ENCODE peak calls at places on chromosomes 3 and 15, in six cellular contexts. C is effector memory CD4-positive, alpha-beta T cell; P is AG10803; L is transverse colon; Q is activated B cell treated with CpG ODN at 0.5 μM for 24 hours; D is activated naive CD4-positive, alpha-beta T cell. A is an unnamed sample.

GRCh38 chr15:59991919-59992318 is 12.2 kb upstream of the FOXB1 start:
- DNase-seq in C (no peak), P (no peak), L (no peak), Q (no peak), D (no peak), A (peak)

GRCh38 chr3:177050466-177051237 is 146.6 kb downstream of the TBL1XR1 start:
- DNase-seq in C (no peak), P (peak), L (no peak), Q (no peak), D (no peak), A (peak)

GRCh38 chr15:101489236-101489632 is 273 bp downstream of the PCSK6 start:
- DNase-seq in C (no peak), P (no peak), L (peak), Q (no peak), D (no peak), A (no peak)

GRCh38 chr15:44468713-44469385 is 41.4 kb downstream of the CTDSPL2 start:
- DNase-seq in C (no peak), P (peak), L (no peak), Q (no peak), D (no peak), A (no peak)

GRCh38 chr3:11705049-11705448 is 61.3 kb upstream of the VGLL4 start:
- DNase-seq in C (no peak), P (peak), L (no peak), Q (no peak), D (no peak), A (no peak)

GRCh38 chr3:18830087-18830486 is 318.2 kb upstream of the KCNH8 start:
- DNase-seq in C (no peak), P (no peak), L (no peak), Q (no peak), D (no peak), A (no peak)

GRCh38 chr3:195892355-195893120 is 15.8 kb downstream of the TNK2 start:
- DNase-seq in C (no peak), P (peak), L (peak), Q (no peak), D (no peak), A (peak)

GRCh38 chr3:156519758-156520162 is 35.2 kb downstream of the SSR3 start:
- DNase-seq in C (no peak), P (no peak), L (no peak), Q (no peak), D (no peak), A (no peak)

GRCh38 chr3:63328386-63328785 is 50.3 kb downstream of the SYNPR start:
- DNase-seq in C (no peak), P (peak), L (no peak), Q (no peak), D (no peak), A (no peak)

GRCh38 chr15:64017591-64018163 is 28.6 kb downstream of the DAPK2 start:
- DNase-seq in C (no peak), P (peak), L (no peak), Q (no peak), D (no peak), A (no peak)

GRCh38 chr3:120907659-120908029 is 361 bp upstream of the STXBP5L start:
- DNase-seq in C (no peak), P (no peak), L (no peak), Q (no peak), D (no peak), A (peak)

GRCh38 chr15:78182336-78182700 is 33.2 kb downstream of the IDH3A start:
- DNase-seq in C (no peak), P (no peak), L (no peak), Q (no peak), D (no peak), A (no peak)

GRCh38 chr3:174170248-174170647 is 688.9 kb upstream of the NAALADL2 start:
- DNase-seq in C (no peak), P (peak), L (no peak), Q (no peak), D (no peak), A (no peak)

A was measured in DMS79.